ENCODE peak calls at places on chromosomes 5 and 9, in six cellular contexts. One of them, this sample, is unnamed.

GRCh38 chr9:27654629-27655285 is 81.5 kb upstream of the C9orf72 start:
- DNase-seq in M059J: no peak
- DNase-seq in GM20000: no peak
- DNase-seq in stimulated activated CD4-positive, alpha-beta T cell treated with anti-CD3 and anti-CD28 coated beads, Interleukin-15, amount 100 ng/mL, for 24 hours: no peak
- DNase-seq in NCI-H1092: no peak
- DNase-seq in NCI-H1417: no peak
- DNase-seq in this sample: no peak

GRCh38 chr9:96884443-96884842 is 30.1 kb upstream of the ZNF782 start:
- DNase-seq in NCI-H1092: no peak
- DNase-seq in M059J: peak
- DNase-seq in GM20000: no peak
- DNase-seq in NCI-H1417: no peak
- DNase-seq in stimulated activated CD4-positive, alpha-beta T cell treated with anti-CD3 and anti-CD28 coated beads, Interleukin-15, amount 100 ng/mL, for 24 hours: no peak
- DNase-seq in this sample: no peak

GRCh38 chr9:17003576-17004240 is 131.1 kb upstream of the CNTLN start:
- DNase-seq in GM20000: no peak
- DNase-seq in M059J: no peak
- DNase-seq in NCI-H1092: no peak
- DNase-seq in NCI-H1417: no peak
- DNase-seq in stimulated activated CD4-positive, alpha-beta T cell treated with anti-CD3 and anti-CD28 coated beads, Interleukin-15, amount 100 ng/mL, for 24 hours: no peak
- DNase-seq in this sample: no peak

GRCh38 chr5:168578006-168578405 is 1.2 kb downstream of the PANK3 start:
- DNase-seq in M059J: peak
- DNase-seq in NCI-H1092: no peak
- DNase-seq in stimulated activated CD4-positive, alpha-beta T cell treated with anti-CD3 and anti-CD28 coated beads, Interleukin-15, amount 100 ng/mL, for 24 hours: no peak
- DNase-seq in GM20000: peak
- DNase-seq in NCI-H1417: no peak
- DNase-seq in this sample: no peak

GRCh38 chr9:38003230-38003629 is 65.8 kb downstream of the SHB start:
- DNase-seq in NCI-H1417: no peak
- DNase-seq in M059J: no peak
- DNase-seq in NCI-H1092: no peak
- DNase-seq in GM20000: no peak
- DNase-seq in stimulated activated CD4-positive, alpha-beta T cell treated with anti-CD3 and anti-CD28 coated beads, Interleukin-15, amount 100 ng/mL, for 24 hours: no peak
- DNase-seq in this sample: no peak

GRCh38 chr5:2008851-2009629 is 126.3 kb upstream of the IRX4 start:
- DNase-seq in GM20000: no peak
- DNase-seq in stimulated activated CD4-positive, alpha-beta T cell treated with anti-CD3 and anti-CD28 coated beads, Interleukin-15, amount 100 ng/mL, for 24 hours: no peak
- DNase-seq in M059J: no peak
- DNase-seq in NCI-H1092: no peak
- DNase-seq in NCI-H1417: no peak
- DNase-seq in this sample: no peak

GRCh38 chr5:111411321-111411720 is 101.0 kb downstream of the STARD4 start:
- DNase-seq in stimulated activated CD4-positive, alpha-beta T cell treated with anti-CD3 and anti-CD28 coated beads, Interleukin-15, amount 100 ng/mL, for 24 hours: no peak
- DNase-seq in GM20000: no peak
- DNase-seq in M059J: peak
- DNase-seq in NCI-H1417: no peak
- DNase-seq in NCI-H1092: no peak
- DNase-seq in this sample: no peak

GRCh38 chr9:132946216-132946615 is 1.8 kb upstream of the TSC1 start:
- DNase-seq in stimulated activated CD4-positive, alpha-beta T cell treated with anti-CD3 and anti-CD28 coated beads, Interleukin-15, amount 100 ng/mL, for 24 hours: no peak
- DNase-seq in NCI-H1417: no peak
- DNase-seq in M059J: peak
- DNase-seq in NCI-H1092: no peak
- DNase-seq in GM20000: no peak
- DNase-seq in this sample: no peak

GRCh38 chr5:38797838-38798237 is 48.0 kb upstream of the OSMR start:
- DNase-seq in NCI-H1417: no peak
- DNase-seq in M059J: no peak
- DNase-seq in GM20000: no peak
- DNase-seq in stimulated activated CD4-positive, alpha-beta T cell treated with anti-CD3 and anti-CD28 coated beads, Interleukin-15, amount 100 ng/mL, for 24 hours: no peak
- DNase-seq in NCI-H1092: no peak
- DNase-seq in this sample: no peak

GRCh38 chr9:98074119-98074990 is 17.8 kb downstream of the NANS start:
- DNase-seq in NCI-H1417: peak
- DNase-seq in M059J: peak
- DNase-seq in stimulated activated CD4-positive, alpha-beta T cell treated with anti-CD3 and anti-CD28 coated beads, Interleukin-15, amount 100 ng/mL, for 24 hours: peak
- DNase-seq in GM20000: peak
- DNase-seq in NCI-H1092: peak
- DNase-seq in this sample: peak

GRCh38 chr5:103034662-103035392 is 85.1 kb downstream of the GIN1 start:
- DNase-seq in NCI-H1417: no peak
- DNase-seq in stimulated activated CD4-positive, alpha-beta T cell treated with anti-CD3 and anti-CD28 coated beads, Interleukin-15, amount 100 ng/mL, for 24 hours: no peak
- DNase-seq in NCI-H1092: no peak
- DNase-seq in GM20000: no peak
- DNase-seq in M059J: no peak
- DNase-seq in this sample: no peak

GRCh38 chr5:140298183-140298601 is 4.7 kb downstream of the PFDN1 start:
- DNase-seq in NCI-H1417: no peak
- DNase-seq in stimulated activated CD4-positive, alpha-beta T cell treated with anti-CD3 and anti-CD28 coated beads, Interleukin-15, amount 100 ng/mL, for 24 hours: no peak
- DNase-seq in M059J: peak
- DNase-seq in GM20000: no peak
- DNase-seq in NCI-H1092: no peak
- DNase-seq in this sample: no peak

GRCh38 chr9:127980056-127980705 is 608 bp downstream of the EEIG1 start:
- DNase-seq in GM20000: peak
- DNase-seq in stimulated activated CD4-positive, alpha-beta T cell treated with anti-CD3 and anti-CD28 coated beads, Interleukin-15, amount 100 ng/mL, for 24 hours: peak
- DNase-seq in M059J: peak
- DNase-seq in NCI-H1092: no peak
- DNase-seq in NCI-H1417: peak
- DNase-seq in this sample: peak

GRCh38 chr9:93124793-93125192 is 9.3 kb downstream of the NINJ1 start:
- DNase-seq in M059J: no peak
- DNase-seq in GM20000: no peak
- DNase-seq in NCI-H1417: no peak
- DNase-seq in NCI-H1092: no peak
- DNase-seq in stimulated activated CD4-positive, alpha-beta T cell treated with anti-CD3 and anti-CD28 coated beads, Interleukin-15, amount 100 ng/mL, for 24 hours: no peak
- DNase-seq in this sample: no peak

GRCh38 chr5:55868846-55869245 is 17.7 kb downstream of the IL31RA start:
- DNase-seq in stimulated activated CD4-positive, alpha-beta T cell treated with anti-CD3 and anti-CD28 coated beads, Interleukin-15, amount 100 ng/mL, for 24 hours: peak
- DNase-seq in NCI-H1092: no peak
- DNase-seq in GM20000: no peak
- DNase-seq in M059J: peak
- DNase-seq in NCI-H1417: no peak
- DNase-seq in this sample: no peak

GRCh38 chr9:128899566-128900322 is 17.8 kb downstream of the LRRC8A start:
- DNase-seq in GM20000: no peak
- DNase-seq in M059J: peak
- DNase-seq in NCI-H1092: no peak
- DNase-seq in stimulated activated CD4-positive, alpha-beta T cell treated with anti-CD3 and anti-CD28 coated beads, Interleukin-15, amount 100 ng/mL, for 24 hours: peak
- DNase-seq in NCI-H1417: no peak
- DNase-seq in this sample: no peak

GRCh38 chr5:5374034-5374715 is 48.3 kb upstream of the ICE1 start:
- DNase-seq in GM20000: no peak
- DNase-seq in M059J: peak
- DNase-seq in NCI-H1417: no peak
- DNase-seq in stimulated activated CD4-positive, alpha-beta T cell treated with anti-CD3 and anti-CD28 coated beads, Interleukin-15, amount 100 ng/mL, for 24 hours: no peak
- DNase-seq in NCI-H1092: no peak
- DNase-seq in this sample: no peak

GRCh38 chr5:135821061-135821781 is 13.2 kb upstream of the SLC25A48 start:
- DNase-seq in stimulated activated CD4-positive, alpha-beta T cell treated with anti-CD3 and anti-CD28 coated beads, Interleukin-15, amount 100 ng/mL, for 24 hours: no peak
- DNase-seq in NCI-H1417: peak
- DNase-seq in M059J: peak
- DNase-seq in GM20000: no peak
- DNase-seq in NCI-H1092: peak
- DNase-seq in this sample: peak

GRCh38 chr5:176892663-176893062 is 6.5 kb downstream of the HK3 start:
- DNase-seq in NCI-H1417: no peak
- DNase-seq in stimulated activated CD4-positive, alpha-beta T cell treated with anti-CD3 and anti-CD28 coated beads, Interleukin-15, amount 100 ng/mL, for 24 hours: no peak
- DNase-seq in M059J: no peak
- DNase-seq in NCI-H1092: no peak
- DNase-seq in GM20000: no peak
- DNase-seq in this sample: no peak

GRCh38 chr5:78112931-78113330 is 181.6 kb downstream of the AP3B1 start:
- DNase-seq in NCI-H1092: no peak
- DNase-seq in GM20000: no peak
- DNase-seq in NCI-H1417: peak
- DNase-seq in M059J: no peak
- DNase-seq in stimulated activated CD4-positive, alpha-beta T cell treated with anti-CD3 and anti-CD28 coated beads, Interleukin-15, amount 100 ng/mL, for 24 hours: no peak
- DNase-seq in this sample: no peak

GRCh38 chr5:178114325-178115135 is 1.2 kb downstream of the N4BP3 start:
- DNase-seq in GM20000: no peak
- DNase-seq in M059J: no peak
- DNase-seq in stimulated activated CD4-positive, alpha-beta T cell treated with anti-CD3 and anti-CD28 coated beads, Interleukin-15, amount 100 ng/mL, for 24 hours: peak
- DNase-seq in NCI-H1092: no peak
- DNase-seq in NCI-H1417: peak
- DNase-seq in this sample: no peak

This sample was measured in NCI-H345.